ENCODE peak calls at places on chromosomes 1 and 21, in ten cellular contexts. L is astrocyte, T is neural progenitor cell, F is fibroblast of the aortic adventitia, J is AG09309, Z is SK-N-SH, I is NB4, H is OCI-LY7, N is left ventricle myocardium inferior, Y is MG63. O is an unnamed sample.

GRCh38 chr1:84998642-84999280 is 1.8 kb upstream of the MCOLN2 start:
- DNase-seq in L (no peak), T (peak), F (no peak), J (peak), Z (peak), I (peak), H (peak), N (no peak), Y (no peak), O (peak)

GRCh38 chr1:7335224-7335879 is 435.7 kb upstream of the VAMP3 start:
- DNase-seq in L (peak), T (no peak), F (no peak), J (no peak), Z (peak), I (no peak), H (no peak), N (no peak), Y (no peak), O (no peak)

GRCh38 chr1:247407180-247407616 is 8.8 kb upstream of the NLRP3 start:
- DNase-seq in L (no peak), T (no peak), F (no peak), J (no peak), Z (no peak), I (peak), H (no peak), N (peak), Y (no peak), O (peak)

GRCh38 chr1:31750858-31751638 is 13.1 kb downstream of the ADGRB2 start:
- DNase-seq in L (peak), T (no peak), F (peak), J (peak), Z (no peak), I (peak), H (peak), N (no peak), Y (peak), O (peak)

GRCh38 chr1:210922666-210923065 is 211.3 kb downstream of the KCNH1 start:
- DNase-seq in L (no peak), T (no peak), F (no peak), J (no peak), Z (no peak), I (no peak), H (no peak), N (no peak), Y (no peak), O (no peak)

GRCh38 chr1:202968895-202969295 is 1.8 kb upstream of the CYB5R1 start:
- DNase-seq in L (peak), T (peak), F (peak), J (peak), Z (peak), I (peak), H (peak), N (peak), Y (peak), O (peak)

GRCh38 chr1:92030701-92031107 is 919 bp downstream of the EPHX4 start:
- DNase-seq in L (peak), T (peak), F (peak), J (no peak), Z (no peak), I (peak), H (no peak), N (no peak), Y (no peak), O (no peak)

GRCh38 chr1:221035680-221036153 is 156.5 kb downstream of the HLX start:
- DNase-seq in L (peak), T (no peak), F (peak), J (no peak), Z (no peak), I (peak), H (no peak), N (no peak), Y (peak), O (no peak)

GRCh38 chr1:162755306-162755705 is 35.2 kb upstream of the HSD17B7 start:
- DNase-seq in L (no peak), T (no peak), F (no peak), J (no peak), Z (no peak), I (no peak), H (no peak), N (no peak), Y (peak), O (no peak)

GRCh38 chr1:201023517-201023902 is at the start of gene KIF21B:
- DNase-seq in L (no peak), T (peak), F (peak), J (no peak), Z (peak), I (peak), H (peak), N (peak), Y (peak), O (peak)

GRCh38 chr1:232974971-232975370 is 24.6 kb downstream of the NTPCR start:
- DNase-seq in L (peak), T (no peak), F (peak), J (no peak), Z (no peak), I (no peak), H (no peak), N (no peak), Y (peak), O (no peak)

GRCh38 chr1:204149635-204150565 is 1.9 kb downstream of the ETNK2 start:
- DNase-seq in L (no peak), T (no peak), F (no peak), J (no peak), Z (no peak), I (no peak), H (no peak), N (no peak), Y (no peak), O (no peak)

GRCh38 chr1:109877320-109877771 is 33.3 kb upstream of the CSF1 start:
- DNase-seq in L (peak), T (peak), F (peak), J (peak), Z (no peak), I (no peak), H (no peak), N (peak), Y (peak), O (no peak)

GRCh38 chr1:24140741-24141181 is 2.2 kb downstream of the IL22RA1 start:
- DNase-seq in L (no peak), T (no peak), F (no peak), J (no peak), Z (no peak), I (no peak), H (no peak), N (no peak), Y (no peak), O (no peak)

GRCh38 chr1:101379037-101379436 is 142.2 kb downstream of the S1PR1 start:
- DNase-seq in L (no peak), T (no peak), F (no peak), J (no peak), Z (no peak), I (no peak), H (no peak), N (no peak), Y (no peak), O (no peak)

GRCh38 chr1:238177351-238177750 is 286.6 kb upstream of the ZP4 start:
- DNase-seq in L (no peak), T (peak), F (no peak), J (no peak), Z (no peak), I (no peak), H (no peak), N (no peak), Y (no peak), O (no peak)

GRCh38 chr1:32150847-32151246 is 28.6 kb upstream of the TXLNA start:
- DNase-seq in L (peak), T (no peak), F (no peak), J (no peak), Z (no peak), I (no peak), H (no peak), N (no peak), Y (no peak), O (no peak)

GRCh38 chr1:44050261-44050660 is 19.0 kb upstream of the SLC6A9 start:
- DNase-seq in L (no peak), T (no peak), F (no peak), J (no peak), Z (no peak), I (no peak), H (no peak), N (no peak), Y (peak), O (no peak)

GRCh38 chr1:27102707-27103468 is 52.0 kb downstream of the SLC9A1 start:
- DNase-seq in L (no peak), T (peak), F (peak), J (no peak), Z (peak), I (peak), H (peak), N (peak), Y (peak), O (peak)

GRCh38 chr1:6028042-6028895 is 17.4 kb upstream of the KCNAB2 start:
- DNase-seq in L (no peak), T (no peak), F (no peak), J (no peak), Z (no peak), I (peak), H (no peak), N (no peak), Y (no peak), O (peak)

GRCh38 chr21:41750051-41750450 is 16.8 kb downstream of the RIPK4 start:
- DNase-seq in L (no peak), T (peak), F (peak), J (no peak), Z (no peak), I (no peak), H (no peak), N (no peak), Y (peak), O (no peak)

GRCh38 chr1:28577052-28577678 is 14.9 kb upstream of the RAB42 start:
- DNase-seq in L (no peak), T (no peak), F (no peak), J (no peak), Z (no peak), I (peak), H (peak), N (no peak), Y (peak), O (peak)

GRCh38 chr1:85573348-85573747 is 7.2 kb upstream of the CCN1 start:
- DNase-seq in L (no peak), T (no peak), F (peak), J (no peak), Z (no peak), I (no peak), H (no peak), N (no peak), Y (no peak), O (no peak)

GRCh38 chr1:153609585-153609907 is 3.4 kb downstream of the S100A16 start:
- DNase-seq in L (no peak), T (no peak), F (no peak), J (no peak), Z (no peak), I (no peak), H (no peak), N (no peak), Y (no peak), O (no peak)

GRCh38 chr1:37795340-37796110 is 1.9 kb downstream of the MANEAL start:
- DNase-seq in L (peak), T (peak), F (peak), J (no peak), Z (peak), I (peak), H (no peak), N (peak), Y (peak), O (peak)

GRCh38 chr1:54331843-54332688 is 74.1 kb downstream of the SSBP3 start:
- DNase-seq in L (no peak), T (no peak), F (no peak), J (no peak), Z (peak), I (no peak), H (no peak), N (no peak), Y (no peak), O (no peak)

GRCh38 chr1:81435175-81435574 is 365.6 kb upstream of the ADGRL2 start:
- DNase-seq in L (no peak), T (no peak), F (no peak), J (no peak), Z (no peak), I (no peak), H (no peak), N (no peak), Y (no peak), O (no peak)

GRCh38 chr1:47223921-47224675 is 7.9 kb downstream of the TAL1 start:
- DNase-seq in L (no peak), T (no peak), F (no peak), J (no peak), Z (no peak), I (no peak), H (no peak), N (no peak), Y (no peak), O (no peak)

GRCh38 chr1:54340876-54341275 is 65.3 kb downstream of the SSBP3 start:
- DNase-seq in L (no peak), T (peak), F (no peak), J (no peak), Z (no peak), I (no peak), H (no peak), N (no peak), Y (no peak), O (no peak)

GRCh38 chr1:83929184-83929583 is 69.7 kb downstream of the TTLL7 start:
- DNase-seq in L (no peak), T (no peak), F (peak), J (no peak), Z (no peak), I (no peak), H (no peak), N (no peak), Y (peak), O (no peak)

GRCh38 chr21:34669149-34669879 is 520 bp downstream of the CLIC6 start:
- DNase-seq in L (no peak), T (peak), F (no peak), J (no peak), Z (peak), I (no peak), H (no peak), N (no peak), Y (no peak), O (peak)

GRCh38 chr21:34670220-34670961 is 1.6 kb downstream of the CLIC6 start:
- DNase-seq in L (no peak), T (peak), F (no peak), J (no peak), Z (peak), I (no peak), H (no peak), N (no peak), Y (no peak), O (peak)

GRCh38 chr21:34673006-34673405 is 4.2 kb downstream of the CLIC6 start:
- DNase-seq in L (no peak), T (no peak), F (no peak), J (no peak), Z (no peak), I (peak), H (no peak), N (no peak), Y (no peak), O (peak)

GRCh38 chr21:34671891-34672290 is 3.1 kb downstream of the CLIC6 start:
- DNase-seq in L (no peak), T (no peak), F (no peak), J (no peak), Z (no peak), I (no peak), H (no peak), N (no peak), Y (no peak), O (no peak)

DNA sequence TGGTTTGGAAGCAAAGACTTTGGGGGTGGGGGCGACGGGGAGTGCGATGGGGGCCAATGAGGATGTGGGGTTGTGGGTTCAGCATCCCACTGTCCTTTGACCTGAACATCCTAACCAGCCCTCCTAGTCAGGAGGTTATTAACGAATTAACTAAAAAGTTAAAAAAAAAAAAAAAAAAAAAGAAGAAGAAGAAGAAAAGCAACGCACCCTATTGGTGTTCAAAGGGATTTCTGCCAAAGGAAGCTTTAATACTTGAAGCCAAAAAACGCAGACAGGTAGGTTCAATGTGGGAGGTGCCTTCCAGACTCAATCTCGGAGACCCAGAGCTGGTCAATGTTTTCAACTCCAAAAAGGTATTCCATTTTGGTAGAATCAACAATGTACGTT is 2.2 kb downstream of the CLIC6 start:
- DNase-seq in L (no peak), T (peak), F (no peak), J (no peak), Z (no peak), I (no peak), H (no peak), N (no peak), Y (no peak), O (peak)
- H3K4me3 ChIP-seq in L (no peak), T (peak), F (no peak), J (no peak), Z (no peak), I (no peak), H (no peak), N (peak), Y (no peak), O (peak)

GRCh38 chr1:56566040-56566774 is 13.2 kb downstream of the PLPP3 start:
- DNase-seq in L (no peak), T (no peak), F (no peak), J (no peak), Z (no peak), I (no peak), H (no peak), N (no peak), Y (no peak), O (no peak)

GRCh38 chr1:56572334-56573050 is 6.9 kb downstream of the PLPP3 start:
- DNase-seq in L (no peak), T (no peak), F (peak), J (no peak), Z (no peak), I (no peak), H (no peak), N (no peak), Y (no peak), O (no peak)

GRCh38 chr1:56570924-56571372 is 8.4 kb downstream of the PLPP3 start:
- DNase-seq in L (no peak), T (no peak), F (peak), J (no peak), Z (no peak), I (no peak), H (no peak), N (no peak), Y (no peak), O (no peak)

GRCh38 chr1:56566994-56567393 is 12.4 kb downstream of the PLPP3 start:
- DNase-seq in L (peak), T (peak), F (no peak), J (no peak), Z (no peak), I (no peak), H (no peak), N (no peak), Y (no peak), O (no peak)

DNA sequence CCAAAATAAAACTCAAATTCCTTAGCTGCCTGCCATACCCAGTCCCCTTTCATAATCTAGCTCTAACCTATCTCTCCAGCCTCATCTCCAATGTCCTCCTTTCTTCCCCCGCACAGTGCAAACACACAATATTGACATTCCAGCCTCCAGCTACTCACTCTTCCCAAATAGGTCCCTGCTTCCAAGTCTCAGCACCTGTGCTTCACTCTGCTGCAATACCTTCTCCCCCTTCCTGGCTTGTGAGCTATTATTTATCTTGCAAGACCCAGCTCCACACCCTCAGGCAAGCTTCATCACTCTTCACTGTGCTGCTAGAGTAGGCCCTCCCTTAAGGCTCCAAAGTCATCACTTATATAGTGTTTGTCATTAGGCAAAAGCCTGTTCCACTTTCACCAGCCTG is 9.7 kb downstream of the PLPP3 start:
- DNase-seq in L (no peak), T (no peak), F (peak), J (no peak), Z (no peak), I (no peak), H (no peak), N (no peak), Y (no peak), O (no peak)
- H3K4me3 ChIP-seq in L (no peak), T (no peak), F (no peak), J (no peak), Z (no peak), I (no peak), H (no peak), N (no peak), Y (no peak), O (no peak)

DNA sequence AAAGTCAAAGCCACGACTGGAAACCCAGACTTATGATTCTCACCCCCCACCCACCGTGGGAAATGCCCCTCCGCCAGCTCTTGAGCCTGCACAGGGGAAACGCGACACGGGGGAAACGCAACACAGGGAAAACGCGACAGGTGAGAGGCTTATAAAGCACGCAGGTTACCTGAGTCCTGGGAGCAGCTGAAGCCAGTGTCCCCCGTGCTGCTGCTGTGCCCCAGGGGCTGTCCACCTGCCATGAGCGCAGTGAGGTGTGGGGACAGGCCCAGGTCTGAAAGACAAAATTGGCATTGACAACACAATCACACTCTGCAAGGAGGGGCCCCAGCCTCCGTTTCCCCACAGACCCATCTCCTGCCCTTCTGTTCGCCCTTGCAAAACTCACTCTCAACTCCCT is 46.3 kb downstream of the GPR161 start:
- DNase-seq in L (no peak), T (no peak), F (no peak), J (no peak), Z (no peak), I (no peak), H (no peak), N (no peak), Y (no peak), O (no peak)
- H3K4me3 ChIP-seq in L (no peak), T (no peak), F (no peak), J (no peak), Z (no peak), I (no peak), H (no peak), N (no peak), Y (no peak), O (no peak)

GRCh38 chr1:179743679-179744400 is 749 bp downstream of the FAM163A start:
- DNase-seq in L (no peak), T (peak), F (no peak), J (no peak), Z (peak), I (no peak), H (no peak), N (no peak), Y (peak), O (no peak)
- H3K4me3 ChIP-seq in L (no peak), T (peak), F (no peak), J (no peak), Z (peak), I (no peak), H (no peak), N (peak), Y (peak), O (no peak)

GRCh38 chr1:150979007-150979722 is 2.9 kb upstream of the ANXA9 start:
- DNase-seq in L (peak), T (peak), F (peak), J (peak), Z (peak), I (peak), H (peak), N (peak), Y (peak), O (peak)
- H3K4me3 ChIP-seq in L (no peak), T (no peak), F (no peak), J (no peak), Z (no peak), I (no peak), H (no peak), N (peak), Y (no peak), O (no peak)

DNA sequence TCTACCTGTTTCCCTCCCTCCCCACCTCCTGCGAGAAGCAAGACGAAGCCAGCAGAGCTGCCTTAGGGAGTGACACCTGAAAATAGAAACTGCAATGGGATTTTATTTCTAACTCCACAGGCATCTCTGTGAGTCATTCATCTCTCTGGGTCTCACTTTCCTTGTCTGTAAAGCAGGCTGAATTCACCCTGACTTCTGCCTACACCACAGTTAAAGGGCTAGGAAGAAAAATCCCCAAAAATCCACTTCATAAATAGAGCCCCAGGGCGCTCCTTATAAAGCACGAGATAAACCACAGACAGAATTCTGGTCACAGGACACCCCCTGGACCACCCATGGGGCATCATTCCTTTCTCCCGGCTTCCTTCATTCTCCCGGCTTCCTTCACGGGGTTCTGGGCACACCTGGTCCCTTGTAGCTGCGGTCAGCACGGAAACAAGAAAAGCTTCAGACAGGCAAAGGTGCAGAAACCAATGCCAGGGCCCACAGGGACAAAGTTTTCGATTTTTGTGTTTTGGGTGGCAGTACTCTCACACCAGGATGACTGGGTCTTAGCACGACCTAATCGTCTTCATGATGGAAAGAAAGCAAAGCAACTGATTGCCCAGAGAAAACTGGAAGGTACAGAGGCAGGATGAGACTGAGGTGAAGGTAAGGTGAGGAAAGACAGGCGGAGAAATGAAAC is 2.8 kb upstream of the H6PD start:
- DNase-seq in L (peak), T (no peak), F (peak), J (no peak), Z (no peak), I (no peak), H (no peak), N (no peak), Y (no peak), O (peak)
- H3K4me3 ChIP-seq in L (no peak), T (no peak), F (no peak), J (no peak), Z (no peak), I (no peak), H (no peak), N (no peak), Y (no peak), O (peak)

GRCh38 chr1:2967881-2968280 is 53.4 kb upstream of the ACTRT2 start:
- DNase-seq in L (no peak), T (no peak), F (no peak), J (no peak), Z (no peak), I (no peak), H (no peak), N (no peak), Y (no peak), O (no peak)
- H3K4me3 ChIP-seq in L (no peak), T (no peak), F (no peak), J (no peak), Z (no peak), I (no peak), H (no peak), N (no peak), Y (no peak), O (no peak)

GRCh38 chr1:116350097-116350645 is 22.9 kb upstream of the ATP1A1 start:
- DNase-seq in L (peak), T (no peak), F (no peak), J (no peak), Z (no peak), I (no peak), H (no peak), N (no peak), Y (no peak), O (no peak)
- H3K4me3 ChIP-seq in L (no peak), T (no peak), F (no peak), J (no peak), Z (no peak), I (no peak), H (no peak), N (no peak), Y (no peak), O (no peak)

O was measured in GM12865.